ENCODE peak calls at places on chromosomes 13 and 19, in six cellular contexts. T, C, P, J, V and K are unnamed samples.
A peak's percentile ranks its signal among the peaks of the same experiment; 100 is the strongest.

GRCh38 chr13:99056381-99057014 is 78.6 kb upstream of the DOCK9 start:
- DNase-seq in C (peak; percentile 60), V (no peak), J (no peak), P (no peak), T (peak; percentile 15), K (no peak)

GRCh38 chr13:90107658-90108057 is 1239.8 kb upstream of the MIR17HG start:
- DNase-seq in C (no peak), J (no peak), T (no peak), P (no peak), V (no peak), K (no peak)

GRCh38 chr13:113592571-113592970 is 8.0 kb downstream of the TFDP1 start:
- DNase-seq in T (no peak), P (no peak), J (no peak), C (peak; percentile 25), V (no peak), K (no peak)

GRCh38 chr19:46955114-46955812 is 64.4 kb upstream of the NPAS1 start:
- DNase-seq in C (peak; percentile 74), P (no peak), V (peak; percentile 59), J (peak; percentile 75), T (no peak), K (no peak)

GRCh38 chr19:40530091-40530901 is 46.4 kb upstream of the SHKBP1 start:
- DNase-seq in P (peak; percentile 92), V (no peak), J (no peak), C (peak; percentile 24), T (peak; percentile 83), K (peak; percentile 66)

GRCh38 chr13:22238269-22238668 is 567.4 kb downstream of the FGF9 start:
- DNase-seq in T (no peak), V (no peak), P (no peak), C (no peak), J (no peak), K (no peak)

GRCh38 chr19:17307876-17308377 is 1.4 kb upstream of the DDA1 start:
- DNase-seq in V (no peak), C (no peak), J (no peak), T (no peak), P (no peak), K (peak; percentile 3)

GRCh38 chr13:75621147-75621546 is 15.0 kb upstream of the LMO7 start:
- DNase-seq in C (peak; percentile 72), T (no peak), V (peak; percentile 79), J (peak; percentile 36), P (no peak), K (no peak)

GRCh38 chr13:100536643-100537180 is 51.9 kb downstream of the GGACT start:
- DNase-seq in T (no peak), P (peak; percentile 38), V (no peak), J (no peak), C (no peak), K (no peak)

GRCh38 chr19:32876919-32877285 is 7.3 kb upstream of the SLC7A9 start:
- DNase-seq in J (no peak), C (no peak), T (no peak), P (peak; percentile 26), V (peak; percentile 50), K (peak; percentile 72)

GRCh38 chr13:49098198-49098597 is 121.9 kb upstream of the MLNR start:
- DNase-seq in J (peak; percentile 97), C (peak; percentile 93), T (no peak), P (no peak), V (peak; percentile 99), K (peak; percentile 51)
- H3K4me2 ChIP-seq in J (peak overlapping the region; percentile 76), C (peak overlapping the region; percentile 48), T (no peak overlapping the region), P (no peak overlapping the region), V (peak overlapping the region; percentile 41), K (no peak overlapping the region)

GRCh38 chr19:13208131-13208963 is 58.1 kb downstream of the IER2 start:
- DNase-seq in P (no peak), C (peak; percentile 76), T (no peak), J (peak; percentile 42), V (peak; percentile 45), K (no peak)
- H3K4me3 ChIP-seq in P (no peak overlapping the region), C (peak overlapping the region; percentile 60), T (no peak overlapping the region), J (peak overlapping the region; percentile 18), V (no peak overlapping the region), K (no peak overlapping the region)

GRCh38 chr19:57389194-57389729 is 392 bp upstream of the ZNF548 start:
- DNase-seq in P (no peak), T (peak; percentile 2), C (no peak), V (no peak), J (no peak), K (no peak)
- TF ChIP-seq EZH2 in P (no peak), T (no peak), C (no peak), V (no peak), J (no peak), K (no peak)

DNA sequence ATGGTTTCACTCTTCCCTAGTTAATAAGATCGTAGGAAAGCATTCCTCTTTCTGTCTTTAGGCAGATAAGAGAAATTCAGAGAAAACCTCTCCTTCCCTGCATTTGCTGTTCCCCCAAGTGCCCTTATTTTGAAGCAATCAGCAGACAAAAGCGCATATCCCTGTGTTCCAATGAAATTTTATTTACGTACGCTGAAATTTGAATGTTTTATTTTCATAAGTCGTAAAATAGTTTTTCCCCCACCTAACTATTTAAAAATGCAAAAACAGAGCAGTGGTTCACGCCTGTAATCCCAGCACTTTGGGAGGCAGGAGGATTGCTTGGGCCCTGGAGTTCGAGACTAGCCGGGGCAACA is 17.2 kb upstream of the MRI1 start:
- DNase-seq in P (no peak), J (no peak), C (no peak), V (no peak), T (no peak), K (no peak)
- H3K4me2 ChIP-seq in P (no peak overlapping the region), J (no peak overlapping the region), C (no peak overlapping the region), V (peak overlapping the region; percentile 65), T (no peak overlapping the region), K (peak overlapping the region; percentile 59)